ENCODE peak calls at places on chromosomes 6 and 20, in four cellular contexts. U is fibroblast of pulmonary artery; G is AG10803; W is naive thymus-derived CD4-positive, alpha-beta T cell. M is an unnamed sample.

GRCh38 chr20:5657190-5657872 is 92.9 kb upstream of the SHLD1 start:
- DNase-seq in U (peak; percentile 99), G (peak; percentile 98), W (no peak), M (peak; percentile 69)

GRCh38 chr6:33000053-33000452 is 9.3 kb downstream of the HLA-DOA start:
- DNase-seq in G (no peak), U (peak; percentile 40), W (peak; percentile 23), M (no peak)

GRCh38 chr6:166553563-166554271 is 32.8 kb downstream of the RAMACL start:
- DNase-seq in W (no peak), G (peak; percentile 88), U (peak; percentile 84), M (no peak)

GRCh38 chr20:62461157-62461556 is 14.6 kb downstream of the GATA5 start:
- DNase-seq in G (no peak), U (no peak), W (no peak), M (no peak)

GRCh38 chr20:36093025-36093803 is 61.3 kb upstream of the EPB41L1 start:
- DNase-seq in U (peak; percentile 46), G (peak; percentile 60), W (peak; percentile 32), M (no peak)

GRCh38 chr6:80205404-80205803 is 98.9 kb downstream of the BCKDHB start:
- DNase-seq in U (no peak), W (no peak), G (no peak), M (no peak)

GRCh38 chr6:683742-684440 is 9.0 kb downstream of the EXOC2 start:
- DNase-seq in W (no peak), G (peak; percentile 74), U (peak; percentile 78), M (peak; percentile 72)

GRCh38 chr6:27352850-27353249 is 35.7 kb upstream of the ZNF391 start:
- DNase-seq in G (no peak), U (no peak), W (no peak), M (no peak)

GRCh38 chr6:44278774-44279697 is 8.8 kb downstream of the TMEM151B start:
- DNase-seq in U (no peak), W (no peak), G (no peak), M (no peak)

GRCh38 chr6:166448432-166448831 is 65.7 kb upstream of the MPC1 start:
- DNase-seq in W (no peak), U (no peak), G (no peak), M (no peak)

GRCh38 chr6:81981812-81982211 is 229.3 kb upstream of the TENT5A start:
- DNase-seq in U (peak; percentile 75), W (no peak), G (peak; percentile 77), M (no peak)

GRCh38 chr6:127812985-127813681 is 87.7 kb downstream of the THEMIS start:
- DNase-seq in U (no peak), W (no peak), G (no peak), M (no peak)

GRCh38 chr6:149134531-149134933 is 183.0 kb upstream of the TAB2 start:
- DNase-seq in W (no peak), U (peak; percentile 35), G (peak; percentile 37), M (no peak)

GRCh38 chr20:59723108-59723500 is 118.8 kb downstream of the PHACTR3 start:
- DNase-seq in U (no peak), W (no peak), G (peak; percentile 7), M (no peak)

GRCh38 chr6:53139841-53140413 is 8.7 kb downstream of the GCM1 start:
- DNase-seq in G (no peak), W (no peak), U (no peak), M (no peak)

GRCh38 chr6:43921548-43922422 is 151.8 kb downstream of the VEGFA start:
- DNase-seq in U (no peak), W (no peak), G (no peak), M (no peak)

GRCh38 chr20:44028341-44028715 is 113.7 kb downstream of the TOX2 start:
- DNase-seq in W (no peak), G (peak; percentile 36), U (no peak), M (no peak)

GRCh38 chr6:110654096-110654820 is 161.0 kb downstream of the CDK19 start:
- DNase-seq in U (no peak), W (no peak), G (peak; percentile 5), M (no peak)

GRCh38 chr6:88840806-88841539 is 122.4 kb downstream of the RNGTT start:
- DNase-seq in W (no peak), U (no peak), G (peak; percentile 33), M (no peak)

GRCh38 chr6:32825966-32826365 is 9.2 kb upstream of the HLA-DOB start:
- DNase-seq in U (peak; percentile 86), G (peak; percentile 83), W (no peak), M (no peak)

GRCh38 chr6:41283597-41283996 is 2.9 kb downstream of the TREM1 start:
- DNase-seq in W (no peak), U (no peak), G (no peak), M (no peak)

DNA sequence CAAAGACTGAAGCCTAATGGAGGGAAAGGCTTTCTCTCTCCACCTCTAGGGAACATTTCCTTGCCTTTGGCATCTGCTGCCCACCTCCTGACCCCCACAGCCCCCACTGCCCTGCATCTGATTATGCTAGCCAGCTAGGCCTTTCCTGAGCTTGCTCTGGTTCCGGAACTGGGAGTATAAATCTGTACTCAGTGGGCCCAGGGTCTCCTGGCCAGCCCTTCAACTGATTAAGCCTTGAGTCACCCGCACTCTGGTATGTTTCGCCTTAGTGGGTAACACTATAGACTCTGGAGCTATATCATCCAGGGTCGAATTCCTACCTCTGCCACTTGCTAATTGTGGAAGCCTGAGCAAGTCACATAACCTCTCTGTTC is 45.6 kb upstream of the RIPOR2 start:
- DNase-seq in U (peak; percentile 40), G (no peak), W (no peak), M (no peak)
- H3K4me3 ChIP-seq in U (no peak overlapping the region), G (no peak overlapping the region), W (no peak overlapping the region), M (no peak overlapping the region)

GRCh38 chr6:14092861-14093789 is 24.4 kb upstream of the CD83 start:
- DNase-seq in W (no peak), G (no peak), U (no peak), M (no peak)
- H3K4me3 ChIP-seq in W (no peak overlapping the region), G (no peak overlapping the region), U (no peak overlapping the region), M (no peak overlapping the region)

GRCh38 chr20:11917663-11918062 is at the start of gene BTBD3:
- DNase-seq in U (peak; percentile 77), G (peak; percentile 63), W (peak; percentile 4), M (no peak)

GRCh38 chr20:11920083-11920482 is 2.4 kb downstream of the BTBD3 start:
- DNase-seq in G (no peak), U (no peak), W (no peak), M (no peak)

GRCh38 chr20:11919571-11919970 is 1.9 kb downstream of the BTBD3 start:
- DNase-seq in W (no peak), U (no peak), G (no peak), M (no peak)

GRCh38 chr20:11919046-11919445 is 1.4 kb downstream of the BTBD3 start:
- DNase-seq in G (no peak), U (peak; percentile 42), W (no peak), M (no peak)

DNA sequence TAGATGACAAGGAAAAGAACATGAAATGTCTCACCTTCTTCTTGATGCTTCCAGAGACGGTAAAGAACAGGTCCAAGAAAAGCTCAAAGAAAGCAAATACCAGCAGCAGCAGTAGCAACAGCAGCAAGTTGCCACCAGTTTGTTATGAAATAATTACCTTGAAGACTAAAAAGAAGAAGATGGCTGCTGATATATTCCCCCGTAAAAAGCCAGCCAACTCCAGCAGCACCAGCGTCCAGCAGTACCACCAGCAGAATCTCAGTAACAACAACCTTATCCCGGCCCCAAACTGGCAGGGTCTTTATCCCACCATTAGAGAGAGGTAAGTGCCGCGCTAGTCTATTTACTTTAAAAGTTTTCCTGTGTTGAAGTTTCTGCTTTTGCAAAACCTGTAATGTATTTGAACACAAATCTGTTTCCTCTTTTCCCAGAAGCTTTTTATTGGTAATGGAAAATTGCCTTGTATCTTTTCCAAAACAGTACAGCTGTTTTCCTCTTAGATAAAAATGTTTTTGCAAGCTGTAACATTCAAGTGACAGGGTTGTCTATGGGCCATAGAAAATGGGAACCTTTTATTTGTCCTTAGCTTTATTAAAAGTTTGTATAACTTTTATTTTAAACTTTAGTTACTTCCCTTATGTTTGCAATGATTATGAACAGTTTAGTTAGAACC is 723 bp downstream of the BTBD3 start:
- DNase-seq in U (peak; percentile 24), G (no peak), W (no peak), M (no peak)
- H3K4me3 ChIP-seq in U (peak overlapping the region; percentile 47), G (peak overlapping the region; percentile 20), W (no peak overlapping the region), M (no peak overlapping the region)

GRCh38 chr20:25258828-25259227 is 10.9 kb downstream of the PYGB start:
- DNase-seq in G (no peak), U (no peak), W (no peak), M (no peak)

GRCh38 chr20:25257756-25258462 is 10.0 kb downstream of the PYGB start:
- DNase-seq in G (no peak), W (no peak), U (no peak), M (no peak)

GRCh38 chr20:25256226-25256859 is 8.5 kb downstream of the PYGB start:
- DNase-seq in G (peak; percentile 56), W (no peak), U (peak; percentile 51), M (no peak)

GRCh38 chr20:25258463-25258805 is 10.5 kb downstream of the PYGB start:
- DNase-seq in U (no peak), G (no peak), W (no peak), M (no peak)

GRCh38 chr20:25257130-25257529 is 9.2 kb downstream of the PYGB start:
- DNase-seq in G (no peak), W (no peak), U (no peak), M (no peak)
- H3K4me3 ChIP-seq in G (no peak overlapping the region), W (no peak overlapping the region), U (no peak overlapping the region), M (no peak overlapping the region)

DNA sequence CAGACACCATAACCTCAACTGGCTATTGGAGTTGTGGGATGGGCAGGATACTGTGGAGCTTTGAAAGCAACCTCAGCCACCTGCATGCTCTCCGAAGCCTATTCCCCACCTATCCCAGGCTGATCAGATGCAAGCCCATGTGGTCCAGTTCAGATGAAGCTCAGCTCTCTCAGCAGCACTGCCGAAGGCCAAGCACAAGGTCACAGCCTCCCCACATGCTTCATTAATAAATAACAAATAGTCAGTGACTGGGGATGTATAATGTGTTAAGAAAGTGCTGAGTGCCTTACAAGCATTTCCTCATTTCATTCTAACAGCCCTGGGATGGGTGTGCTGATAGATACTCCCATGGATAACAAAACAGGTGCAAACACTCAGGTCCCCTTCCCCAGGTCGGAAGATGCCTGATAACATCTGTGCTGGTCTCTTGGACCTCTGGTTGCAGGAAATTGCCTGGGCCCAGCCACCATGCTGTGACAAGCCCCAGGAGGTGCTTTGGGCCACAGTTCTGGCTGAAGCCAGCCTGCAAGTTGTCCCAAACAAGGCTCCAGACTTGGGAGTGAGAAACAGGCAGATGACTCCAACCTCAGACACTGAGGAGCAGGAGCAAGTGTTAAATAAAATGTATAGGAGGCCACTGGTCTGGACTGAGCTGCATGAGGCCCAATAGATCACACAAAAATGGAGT is 3.7 kb downstream of the ACSS1 start:
- DNase-seq in W (no peak), G (no peak), U (no peak), M (no peak)
- H3K4me3 ChIP-seq in W (no peak overlapping the region), G (no peak overlapping the region), U (no peak overlapping the region), M (no peak overlapping the region)

GRCh38 chr6:83086751-83087150 is 19.3 kb downstream of the DOP1A start:
- DNase-seq in U (no peak), W (no peak), G (no peak), M (no peak)
- H3K4me3 ChIP-seq in U (no peak overlapping the region), W (no peak overlapping the region), G (no peak overlapping the region), M (no peak overlapping the region)

GRCh38 chr6:168124921-168125320 is 45.9 kb upstream of the FRMD1 start:
- DNase-seq in W (no peak), G (no peak), U (no peak), M (no peak)

GRCh38 chr6:168126566-168127383 is 47.8 kb upstream of the FRMD1 start:
- DNase-seq in U (no peak), W (no peak), G (no peak), M (no peak)

GRCh38 chr6:168124161-168124560 is 45.1 kb upstream of the FRMD1 start:
- DNase-seq in U (no peak), W (no peak), G (no peak), M (no peak)

GRCh38 chr6:168127384-168127868 is 48.4 kb upstream of the FRMD1 start:
- DNase-seq in G (no peak), W (no peak), U (no peak), M (no peak)

GRCh38 chr6:168125429-168126001 is 46.5 kb upstream of the FRMD1 start:
- DNase-seq in U (no peak), G (no peak), W (no peak), M (no peak)
- H3K4me3 ChIP-seq in U (no peak overlapping the region), G (no peak overlapping the region), W (no peak overlapping the region), M (no peak overlapping the region)